ENCODE peak calls at places on chromosomes 13 and 19, in five cellular contexts. One of them, this sample, is unnamed.

GRCh38 chr19:51688665-51689571 is 4.2 kb upstream of the SPACA6 start:
- DNase-seq in dorsolateral prefrontal cortex: peak; percentile 96
- DNase-seq in heart left ventricle: peak; percentile 94
- DNase-seq in adipocyte: peak; percentile 99
- DNase-seq in stomach: peak; percentile 88
- DNase-seq in this sample: peak; percentile 97

GRCh38 chr13:98484289-98485219 is 92.4 kb downstream of the STK24 start:
- DNase-seq in heart left ventricle: peak; percentile 65
- DNase-seq in adipocyte: peak; percentile 94
- DNase-seq in stomach: peak; percentile 85
- DNase-seq in dorsolateral prefrontal cortex: no peak
- DNase-seq in this sample: peak; percentile 91

GRCh38 chr19:13150919-13151604 is 851 bp downstream of the IER2 start:
- DNase-seq in dorsolateral prefrontal cortex: no peak
- DNase-seq in heart left ventricle: no peak
- DNase-seq in adipocyte: peak; percentile 32
- DNase-seq in stomach: no peak
- DNase-seq in this sample: no peak

GRCh38 chr13:97000295-97000925 is 6.1 kb upstream of the OXGR1 start:
- DNase-seq in adipocyte: peak; percentile 44
- DNase-seq in stomach: no peak
- DNase-seq in dorsolateral prefrontal cortex: no peak
- DNase-seq in heart left ventricle: no peak
- DNase-seq in this sample: peak; percentile 73

GRCh38 chr13:106276876-106277275 is 258.6 kb downstream of the EFNB2 start:
- DNase-seq in dorsolateral prefrontal cortex: no peak
- DNase-seq in heart left ventricle: no peak
- DNase-seq in adipocyte: no peak
- DNase-seq in stomach: no peak
- DNase-seq in this sample: no peak

GRCh38 chr13:98869408-98870090 is 108.3 kb downstream of the DOCK9 start:
- DNase-seq in dorsolateral prefrontal cortex: peak; percentile 24
- DNase-seq in stomach: peak; percentile 29
- DNase-seq in heart left ventricle: peak; percentile 40
- DNase-seq in adipocyte: no peak
- DNase-seq in this sample: peak; percentile 33

GRCh38 chr13:66835040-66835628 is 395.0 kb downstream of the PCDH9 start:
- DNase-seq in dorsolateral prefrontal cortex: peak; percentile 82
- DNase-seq in heart left ventricle: peak; percentile 94
- DNase-seq in stomach: peak; percentile 38
- DNase-seq in adipocyte: peak; percentile 15
- DNase-seq in this sample: peak; percentile 66

GRCh38 chr13:107295391-107296157 is 727.6 kb upstream of the ARGLU1 start:
- DNase-seq in stomach: no peak
- DNase-seq in heart left ventricle: no peak
- DNase-seq in adipocyte: peak; percentile 63
- DNase-seq in dorsolateral prefrontal cortex: no peak
- DNase-seq in this sample: no peak

GRCh38 chr19:38978315-38978689 is 2.8 kb upstream of the FBXO17 start:
- DNase-seq in adipocyte: no peak
- DNase-seq in dorsolateral prefrontal cortex: no peak
- DNase-seq in stomach: no peak
- DNase-seq in heart left ventricle: no peak
- DNase-seq in this sample: no peak

GRCh38 chr13:113981201-113981605 is 7.3 kb upstream of the C13orf46 start:
- DNase-seq in adipocyte: no peak
- DNase-seq in heart left ventricle: peak; percentile 72
- DNase-seq in dorsolateral prefrontal cortex: peak; percentile 49
- DNase-seq in stomach: peak; percentile 98
- DNase-seq in this sample: no peak

GRCh38 chr19:2053601-2054389 is 2.8 kb upstream of the MKNK2 start:
- DNase-seq in heart left ventricle: peak; percentile 88
- DNase-seq in dorsolateral prefrontal cortex: peak; percentile 46
- DNase-seq in stomach: peak; percentile 88
- DNase-seq in adipocyte: no peak
- DNase-seq in this sample: peak; percentile 95

GRCh38 chr19:17391371-17392151 is 2.4 kb downstream of the CCDC194 start:
- DNase-seq in adipocyte: no peak
- DNase-seq in heart left ventricle: no peak
- DNase-seq in stomach: no peak
- DNase-seq in dorsolateral prefrontal cortex: no peak
- DNase-seq in this sample: no peak

GRCh38 chr19:38656171-38656981 is 8.9 kb downstream of the ACTN4 start:
- DNase-seq in stomach: no peak
- DNase-seq in dorsolateral prefrontal cortex: no peak
- DNase-seq in adipocyte: peak; percentile 78
- DNase-seq in heart left ventricle: no peak
- DNase-seq in this sample: peak; percentile 93

GRCh38 chr13:79837741-79838450 is 356.9 kb downstream of the NDFIP2 start:
- DNase-seq in adipocyte: no peak
- DNase-seq in heart left ventricle: no peak
- DNase-seq in stomach: no peak
- DNase-seq in dorsolateral prefrontal cortex: no peak
- DNase-seq in this sample: peak; percentile 56

GRCh38 chr19:1922803-1923202 is 17.6 kb downstream of the ADAT3 start:
- DNase-seq in stomach: no peak
- DNase-seq in heart left ventricle: no peak
- DNase-seq in adipocyte: no peak
- DNase-seq in dorsolateral prefrontal cortex: no peak
- DNase-seq in this sample: no peak

GRCh38 chr13:46961719-46962118 is 64.9 kb upstream of the HTR2A start:
- DNase-seq in adipocyte: peak; percentile 59
- DNase-seq in heart left ventricle: no peak
- DNase-seq in dorsolateral prefrontal cortex: no peak
- DNase-seq in stomach: no peak
- DNase-seq in this sample: peak; percentile 76

GRCh38 chr13:113211774-113212173 is 2.4 kb downstream of the CUL4A start:
- DNase-seq in adipocyte: no peak
- DNase-seq in heart left ventricle: no peak
- DNase-seq in stomach: no peak
- DNase-seq in dorsolateral prefrontal cortex: no peak
- DNase-seq in this sample: no peak

GRCh38 chr13:101465877-101466276 is 13.4 kb downstream of the ITGBL1 start:
- DNase-seq in dorsolateral prefrontal cortex: no peak
- DNase-seq in stomach: no peak
- DNase-seq in adipocyte: no peak
- DNase-seq in heart left ventricle: no peak
- DNase-seq in this sample: no peak

GRCh38 chr19:926595-927043 is 784 bp downstream of the ARID3A start:
- DNase-seq in dorsolateral prefrontal cortex: no peak
- DNase-seq in adipocyte: peak; percentile 62
- DNase-seq in heart left ventricle: peak; percentile 70
- DNase-seq in stomach: peak; percentile 67
- DNase-seq in this sample: peak; percentile 53

GRCh38 chr13:110666255-110666533 is 39.7 kb downstream of the CARS2 start:
- DNase-seq in heart left ventricle: no peak
- DNase-seq in stomach: no peak
- DNase-seq in dorsolateral prefrontal cortex: no peak
- DNase-seq in adipocyte: no peak
- DNase-seq in this sample: no peak

GRCh38 chr13:50724913-50725312 is 118.6 kb downstream of the DLEU7 start:
- DNase-seq in dorsolateral prefrontal cortex: no peak
- DNase-seq in heart left ventricle: no peak
- DNase-seq in stomach: no peak
- DNase-seq in adipocyte: no peak
- DNase-seq in this sample: no peak

GRCh38 chr19:1549332-1549945 is 18.7 kb downstream of the MEX3D start:
- DNase-seq in dorsolateral prefrontal cortex: no peak
- DNase-seq in adipocyte: no peak
- DNase-seq in stomach: no peak
- DNase-seq in heart left ventricle: no peak
- DNase-seq in this sample: no peak

GRCh38 chr13:19157461-19157860 is 24.2 kb downstream of the TUBA3C start:
- DNase-seq in dorsolateral prefrontal cortex: no peak
- DNase-seq in adipocyte: no peak
- DNase-seq in heart left ventricle: no peak
- DNase-seq in stomach: no peak
- DNase-seq in this sample: no peak

GRCh38 chr19:14639536-14640277 is 34.9 kb downstream of the ADGRE3 start:
- DNase-seq in adipocyte: no peak
- DNase-seq in heart left ventricle: no peak
- DNase-seq in dorsolateral prefrontal cortex: no peak
- DNase-seq in stomach: no peak
- DNase-seq in this sample: no peak

GRCh38 chr19:45791744-45792481 is 732 bp downstream of the DMWD start:
- DNase-seq in adipocyte: no peak
- DNase-seq in heart left ventricle: no peak
- DNase-seq in dorsolateral prefrontal cortex: no peak
- DNase-seq in stomach: no peak
- DNase-seq in this sample: no peak

GRCh38 chr13:46663644-46664043 is 110.7 kb downstream of the LRCH1 start:
- DNase-seq in adipocyte: no peak
- DNase-seq in stomach: no peak
- DNase-seq in heart left ventricle: no peak
- DNase-seq in dorsolateral prefrontal cortex: no peak
- DNase-seq in this sample: no peak

GRCh38 chr19:4199699-4200293 is 17.3 kb downstream of the ANKRD24 start:
- DNase-seq in heart left ventricle: no peak
- DNase-seq in dorsolateral prefrontal cortex: no peak
- DNase-seq in adipocyte: no peak
- DNase-seq in stomach: no peak
- DNase-seq in this sample: no peak

GRCh38 chr13:32426981-32427851 is 714 bp downstream of the N4BP2L1 start:
- DNase-seq in heart left ventricle: peak; percentile 57
- DNase-seq in dorsolateral prefrontal cortex: peak; percentile 73
- DNase-seq in stomach: peak; percentile 57
- DNase-seq in adipocyte: peak; percentile 62
- DNase-seq in this sample: no peak

GRCh38 chr19:23665651-23666410 is 21.2 kb downstream of the ZNF675 start:
- DNase-seq in heart left ventricle: no peak
- DNase-seq in adipocyte: no peak
- DNase-seq in dorsolateral prefrontal cortex: no peak
- DNase-seq in stomach: no peak
- DNase-seq in this sample: no peak
- H3K4me3 ChIP-seq in heart left ventricle: no peak overlapping the region
- H3K4me3 ChIP-seq in adipocyte: no peak overlapping the region
- H3K4me3 ChIP-seq in dorsolateral prefrontal cortex: no peak overlapping the region
- H3K4me3 ChIP-seq in stomach: no peak overlapping the region
- H3K4me3 ChIP-seq in this sample: no peak overlapping the region

GRCh38 chr19:3178973-3179738 is 587 bp downstream of the S1PR4 start:
- DNase-seq in dorsolateral prefrontal cortex: no peak
- DNase-seq in heart left ventricle: no peak
- DNase-seq in stomach: no peak
- DNase-seq in adipocyte: no peak
- DNase-seq in this sample: no peak

GRCh38 chr19:3175761-3176714 is 2.5 kb upstream of the S1PR4 start:
- DNase-seq in stomach: peak; percentile 90
- DNase-seq in dorsolateral prefrontal cortex: no peak
- DNase-seq in heart left ventricle: no peak
- DNase-seq in adipocyte: peak; percentile 85
- DNase-seq in this sample: peak; percentile 51

GRCh38 chr19:3176715-3177501 is 1.7 kb upstream of the S1PR4 start:
- DNase-seq in adipocyte: peak; percentile 54
- DNase-seq in dorsolateral prefrontal cortex: no peak
- DNase-seq in heart left ventricle: no peak
- DNase-seq in stomach: peak; percentile 69
- DNase-seq in this sample: no peak

GRCh38 chr19:3178377-3178972 is at the start of gene S1PR4:
- DNase-seq in stomach: no peak
- DNase-seq in heart left ventricle: no peak
- DNase-seq in dorsolateral prefrontal cortex: no peak
- DNase-seq in adipocyte: no peak
- DNase-seq in this sample: no peak

DNA sequence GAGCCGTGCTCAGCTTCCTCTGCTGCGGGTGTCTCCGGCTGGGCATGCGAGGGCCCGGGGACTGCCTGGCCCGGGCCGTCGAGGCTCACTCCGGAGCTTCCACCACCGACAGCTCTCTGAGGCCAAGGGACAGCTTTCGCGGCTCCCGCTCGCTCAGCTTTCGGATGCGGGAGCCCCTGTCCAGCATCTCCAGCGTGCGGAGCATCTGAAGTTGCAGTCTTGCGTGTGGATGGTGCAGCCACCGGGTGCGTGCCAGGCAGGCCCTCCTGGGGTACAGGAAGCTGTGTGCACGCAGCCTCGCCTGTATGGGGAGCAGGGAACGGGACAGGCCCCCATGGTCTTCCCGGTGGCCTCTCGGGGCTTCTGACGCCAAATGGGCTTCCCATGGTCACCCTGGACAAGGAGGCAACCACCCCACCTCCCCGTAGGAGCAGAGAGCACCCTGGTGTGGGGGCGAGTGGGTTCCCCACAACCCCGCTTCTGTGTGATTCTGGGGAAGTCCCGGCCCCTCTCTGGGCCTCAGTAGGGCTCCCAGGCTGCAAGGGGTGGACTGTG is 1.2 kb downstream of the S1PR4 start:
- DNase-seq in heart left ventricle: no peak
- DNase-seq in stomach: no peak
- DNase-seq in adipocyte: no peak
- DNase-seq in dorsolateral prefrontal cortex: no peak
- DNase-seq in this sample: no peak
- H3K4me3 ChIP-seq in heart left ventricle: peak overlapping the region; percentile 14
- H3K4me3 ChIP-seq in stomach: peak overlapping the region; percentile 48
- H3K4me3 ChIP-seq in adipocyte: no peak overlapping the region
- H3K4me3 ChIP-seq in dorsolateral prefrontal cortex: no peak overlapping the region
- H3K4me3 ChIP-seq in this sample: no peak overlapping the region

GRCh38 chr13:20431080-20431479 is 94.6 kb downstream of the CRYL1 start:
- DNase-seq in stomach: no peak
- DNase-seq in adipocyte: no peak
- DNase-seq in dorsolateral prefrontal cortex: no peak
- DNase-seq in heart left ventricle: no peak
- DNase-seq in this sample: no peak

GRCh38 chr13:20430296-20430695 is 95.4 kb downstream of the CRYL1 start:
- DNase-seq in adipocyte: no peak
- DNase-seq in stomach: no peak
- DNase-seq in heart left ventricle: no peak
- DNase-seq in dorsolateral prefrontal cortex: no peak
- DNase-seq in this sample: no peak

GRCh38 chr13:20428666-20429644 is 96.7 kb downstream of the CRYL1 start:
- DNase-seq in adipocyte: no peak
- DNase-seq in stomach: no peak
- DNase-seq in heart left ventricle: no peak
- DNase-seq in dorsolateral prefrontal cortex: no peak
- DNase-seq in this sample: no peak

GRCh38 chr13:20431687-20432384 is 93.8 kb downstream of the CRYL1 start:
- DNase-seq in dorsolateral prefrontal cortex: no peak
- DNase-seq in adipocyte: no peak
- DNase-seq in stomach: no peak
- DNase-seq in heart left ventricle: no peak
- DNase-seq in this sample: no peak

DNA sequence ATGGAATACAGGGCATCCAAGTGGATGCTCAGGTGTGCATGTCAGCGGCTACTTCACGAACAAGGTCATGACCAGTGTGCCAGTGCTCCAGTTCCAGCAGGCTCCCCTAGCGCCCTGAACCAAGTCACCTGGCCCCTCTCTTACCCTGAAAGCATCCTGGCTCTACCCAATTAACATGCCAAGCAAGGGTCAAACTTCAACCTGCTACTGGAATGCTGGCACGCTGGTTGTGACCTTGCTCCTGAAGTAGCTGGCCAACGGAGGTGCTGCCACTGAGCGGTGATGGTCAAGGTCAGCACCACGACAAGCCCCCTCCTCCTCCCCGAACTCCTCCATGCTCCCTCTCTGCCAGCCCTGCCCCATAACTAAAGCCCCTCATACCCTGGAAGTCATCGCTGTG is 96.0 kb downstream of the CRYL1 start:
- DNase-seq in dorsolateral prefrontal cortex: no peak
- DNase-seq in heart left ventricle: no peak
- DNase-seq in adipocyte: no peak
- DNase-seq in stomach: no peak
- DNase-seq in this sample: no peak
- H3K4me3 ChIP-seq in dorsolateral prefrontal cortex: no peak overlapping the region
- H3K4me3 ChIP-seq in heart left ventricle: no peak overlapping the region
- H3K4me3 ChIP-seq in adipocyte: no peak overlapping the region
- H3K4me3 ChIP-seq in stomach: no peak overlapping the region
- H3K4me3 ChIP-seq in this sample: no peak overlapping the region

GRCh38 chr13:45411631-45412030 is 6.5 kb downstream of the SLC25A30 start:
- DNase-seq in stomach: no peak
- DNase-seq in heart left ventricle: no peak
- DNase-seq in adipocyte: no peak
- DNase-seq in dorsolateral prefrontal cortex: no peak
- DNase-seq in this sample: no peak
- H3K4me3 ChIP-seq in stomach: no peak overlapping the region
- H3K4me3 ChIP-seq in heart left ventricle: no peak overlapping the region
- H3K4me3 ChIP-seq in adipocyte: no peak overlapping the region
- H3K4me3 ChIP-seq in dorsolateral prefrontal cortex: no peak overlapping the region
- H3K4me3 ChIP-seq in this sample: no peak overlapping the region